ENCODE peak calls at places on chromosomes 4 and X, in five cellular contexts. Q is activated CD8-positive, alpha-beta T cell treated with anti-CD3 and anti-CD28 coated beads for 36 hours; Y is hippocampal formation; M is neural crest cell; V is NCI-H1105. A is an unnamed sample.

GRCh38 chr4:161522031-161522430 is 641.8 kb downstream of the FSTL5 start:
- DNase-seq in M (no peak), V (peak; percentile 0), Y (no peak), Q (no peak), A (no peak)

GRCh38 chr4:73676881-73677323 is 56.7 kb upstream of the RASSF6 start:
- DNase-seq in V (no peak), Y (no peak), M (no peak), Q (no peak), A (no peak)

GRCh38 chr4:95428216-95429085 is 120.3 kb downstream of the UNC5C start:
- DNase-seq in M (no peak), Q (no peak), V (no peak), Y (no peak), A (no peak)

GRCh38 chr4:29539226-29539625 is 1180.9 kb upstream of the PCDH7 start:
- DNase-seq in V (no peak), M (no peak), Q (no peak), Y (no peak), A (no peak)

GRCh38 chrX:77564824-77565223 is 117.6 kb downstream of the FGF16 start:
- DNase-seq in Y (no peak), M (no peak), Q (no peak), V (no peak), A (no peak)

GRCh38 chr4:13700196-13701140 is 72.9 kb upstream of the BOD1L1 start:
- DNase-seq in M (no peak), Q (no peak), Y (no peak), V (no peak), A (no peak)

GRCh38 chrX:16712116-16712824 is at the start of gene CTPS2:
- DNase-seq in Q (peak; percentile 64), V (peak; percentile 16), Y (no peak), M (peak; percentile 65), A (peak; percentile 33)

GRCh38 chr4:183600189-183600685 is 58.7 kb downstream of the RWDD4 start:
- DNase-seq in M (no peak), Q (peak; percentile 6), Y (no peak), V (no peak), A (no peak)

GRCh38 chrX:96455078-96455477 is 229.6 kb upstream of the DIAPH2 start:
- DNase-seq in M (no peak), V (no peak), Y (no peak), Q (no peak), A (no peak)

GRCh38 chrX:312621-313331 is 5.8 kb downstream of the GTPBP6 start:
- DNase-seq in M (no peak), Y (no peak), Q (no peak), V (no peak), A (no peak)

GRCh38 chr4:1503583-1504471 is 97.6 kb upstream of the NKX1-1 start:
- DNase-seq in V (no peak), M (no peak), Q (peak; percentile 16), Y (no peak), A (no peak)

GRCh38 chr4:15392053-15392805 is 35.6 kb upstream of the C1QTNF7 start:
- DNase-seq in Q (no peak), Y (no peak), M (no peak), V (no peak), A (no peak)

GRCh38 chr4:38860788-38861424 is 4.3 kb upstream of the TLR6 start:
- DNase-seq in V (peak; percentile 14), M (peak; percentile 14), Y (no peak), Q (peak; percentile 80), A (peak; percentile 44)

GRCh38 chrX:140274761-140275525 is 229.9 kb downstream of the SOX3 start:
- DNase-seq in M (no peak), Q (no peak), Y (no peak), V (no peak), A (no peak)

GRCh38 chr4:56671860-56672259 is 9.2 kb downstream of the HOPX start:
- DNase-seq in Y (no peak), M (no peak), Q (no peak), V (no peak), A (no peak)

GRCh38 chr4:113637823-113638691 is 123.5 kb downstream of the CAMK2D start:
- DNase-seq in Q (no peak), M (no peak), Y (no peak), V (no peak), A (no peak)

GRCh38 chrX:39527045-39527444 is 570.7 kb downstream of the BCOR start:
- DNase-seq in Q (no peak), Y (no peak), V (no peak), M (no peak), A (no peak)

GRCh38 chrX:153821066-153821465 is 9.3 kb downstream of the PDZD4 start:
- DNase-seq in V (no peak), Y (no peak), Q (no peak), M (no peak), A (no peak)

GRCh38 chr4:93809773-93810172 is 18.8 kb upstream of the ATOH1 start:
- DNase-seq in V (no peak), Y (no peak), Q (no peak), M (no peak), A (no peak)

GRCh38 chrX:113300580-113300979 is 459.9 kb upstream of the AMOT start:
- DNase-seq in Q (no peak), Y (no peak), V (no peak), M (no peak), A (no peak)